ENCODE peak calls at places on chromosomes 4 and X, in five cellular contexts. E, I, J, G and T are unnamed samples.

GRCh38 chr4:504076-504475 is 5.1 kb downstream of the PIGG start:
- DNase-seq in G (no peak), J (peak; percentile 31), I (no peak), E (no peak), T (no peak)

GRCh38 chr4:24078347-24078962 is 188.6 kb upstream of the PPARGC1A start:
- DNase-seq in J (no peak), G (no peak), E (no peak), I (no peak), T (no peak)

GRCh38 chr4:45283352-45283751 is 557.0 kb upstream of the GNPDA2 start:
- DNase-seq in G (no peak), J (no peak), E (no peak), I (peak; percentile 57), T (no peak)

GRCh38 chrX:18468599-18468998 is 43.2 kb downstream of the CDKL5 start:
- DNase-seq in E (no peak), I (no peak), G (no peak), J (no peak), T (no peak)

GRCh38 chr4:133592106-133592505 is 443.0 kb downstream of the PCDH10 start:
- DNase-seq in E (no peak), J (no peak), G (no peak), I (no peak), T (no peak)

GRCh38 chr4:30716158-30716557 is 4.0 kb upstream of the PCDH7 start:
- DNase-seq in J (no peak), G (no peak), E (no peak), I (no peak), T (no peak)

GRCh38 chr4:164212134-164212533 is 541.8 kb upstream of the SMIM31 start:
- DNase-seq in J (no peak), G (no peak), E (no peak), I (no peak), T (no peak)

GRCh38 chrX:48470833-48471118 is 716 bp upstream of the SLC38A5 start:
- DNase-seq in G (no peak), I (no peak), E (no peak), J (no peak), T (no peak)

GRCh38 chr4:183181081-183181480 is 82.0 kb downstream of the WWC2 start:
- DNase-seq in J (no peak), E (no peak), G (no peak), I (no peak), T (no peak)

GRCh38 chr4:111671756-111672155 is 473.5 kb upstream of the FAM241A start:
- DNase-seq in J (no peak), G (no peak), E (no peak), I (no peak), T (no peak)

GRCh38 chr4:97139796-97140195 is 1003.5 kb downstream of the STPG2 start:
- DNase-seq in J (no peak), G (no peak), E (no peak), I (no peak), T (no peak)

GRCh38 chr4:128635141-128635911 is 174.2 kb upstream of the JADE1 start:
- DNase-seq in G (no peak), J (no peak), E (no peak), I (peak; percentile 86), T (no peak)

GRCh38 chr4:912548-913279 is 19.4 kb downstream of the GAK start:
- DNase-seq in J (no peak), E (no peak), G (no peak), I (peak; percentile 52), T (no peak)

GRCh38 chr4:42397635-42398447 is 553 bp downstream of the SHISA3 start:
- DNase-seq in J (no peak), E (no peak), I (no peak), G (no peak), T (no peak)

GRCh38 chrX:10512258-10512657 is 108.1 kb downstream of the MID1 start:
- DNase-seq in I (no peak), E (no peak), G (no peak), J (no peak), T (no peak)

GRCh38 chr4:1813231-1813630 is 20.1 kb downstream of the FGFR3 start:
- DNase-seq in G (no peak), I (no peak), J (no peak), E (no peak), T (no peak)

GRCh38 chrX:11446331-11446730 is 153.1 kb downstream of the AMELX start:
- DNase-seq in J (peak; percentile 56), G (no peak), I (no peak), E (no peak), T (no peak)

GRCh38 chr4:106671711-106672110 is 303.1 kb upstream of the GIMD1 start:
- DNase-seq in J (no peak), G (no peak), I (no peak), E (no peak), T (no peak)

GRCh38 chr4:169366821-169367220 is 96.1 kb upstream of the SH3RF1 start:
- DNase-seq in I (no peak), J (no peak), G (no peak), E (no peak), T (no peak)

GRCh38 chrX:40996886-40997530 is 88.2 kb upstream of the USP9X start:
- DNase-seq in G (no peak), I (no peak), J (peak; percentile 78), E (no peak), T (peak; percentile 25)